ENCODE peak calls at places on chromosome 12, in nine cellular contexts. M, C, J, E, W, R, X, U and I are unnamed samples.

GRCh38 chr12:74539261-74539660 is 1.6 kb downstream of the ATXN7L3B start:
- DNase-seq in M (no peak), C (no peak), J (no peak), E (no peak), W (no peak), R (no peak), X (no peak), U (no peak), I (no peak)

GRCh38 chr12:28161697-28162096 is 28.6 kb upstream of the CCDC91 start:
- DNase-seq in M (no peak), C (no peak), J (no peak), E (no peak), W (no peak), R (no peak), X (no peak), U (no peak), I (no peak)

GRCh38 chr12:108611884-108612415 is 14.1 kb upstream of the TMEM119 start:
- DNase-seq in M (no peak), C (no peak), J (no peak), E (no peak), W (peak; percentile 73), R (peak; percentile 68), X (peak; percentile 91), U (no peak), I (no peak)

GRCh38 chr12:27164330-27165045 is 79.6 kb upstream of the STK38L start:
- DNase-seq in M (no peak), C (no peak), J (no peak), E (no peak), W (no peak), R (no peak), X (no peak), U (no peak), I (no peak)

GRCh38 chr12:90013409-90013808 is 304.8 kb upstream of the ATP2B1 start:
- DNase-seq in M (no peak), C (no peak), J (no peak), E (no peak), W (no peak), R (no peak), X (no peak), U (no peak), I (no peak)

GRCh38 chr12:10867381-10867780 is 16.7 kb downstream of the PRH1 start:
- DNase-seq in M (no peak), C (no peak), J (no peak), E (no peak), W (no peak), R (no peak), X (no peak), U (no peak), I (no peak)

GRCh38 chr12:118781692-118782091 is 199.6 kb upstream of the SRRM4 start:
- DNase-seq in M (no peak), C (no peak), J (no peak), E (no peak), W (no peak), R (no peak), X (no peak), U (no peak), I (no peak)

GRCh38 chr12:46386877-46387629 is 14.5 kb upstream of the SLC38A2 start:
- DNase-seq in M (no peak), C (peak; percentile 69), J (no peak), E (no peak), W (no peak), R (peak; percentile 31), X (peak; percentile 13), U (no peak), I (peak; percentile 56)

GRCh38 chr12:25585021-25585523 is 32.0 kb upstream of the LMNTD1 start:
- DNase-seq in M (no peak), C (no peak), J (no peak), E (no peak), W (peak; percentile 65), R (no peak), X (peak; percentile 80), U (peak; percentile 45), I (no peak)

GRCh38 chr12:25585662-25586061 is 32.6 kb upstream of the LMNTD1 start:
- DNase-seq in M (no peak), C (no peak), J (no peak), E (no peak), W (no peak), R (no peak), X (no peak), U (no peak), I (no peak)

GRCh38 chr12:25587346-25587745 is 34.3 kb upstream of the LMNTD1 start:
- DNase-seq in M (no peak), C (no peak), J (no peak), E (no peak), W (no peak), R (no peak), X (no peak), U (no peak), I (no peak)

GRCh38 chr12:25581067-25581466 is 28.0 kb upstream of the LMNTD1 start:
- DNase-seq in M (no peak), C (no peak), J (no peak), E (no peak), W (no peak), R (no peak), X (no peak), U (no peak), I (no peak)

GRCh38 chr12:25583545-25583944 is 30.5 kb upstream of the LMNTD1 start:
- DNase-seq in M (no peak), C (no peak), J (no peak), E (no peak), W (no peak), R (no peak), X (no peak), U (no peak), I (no peak)
- TF ChIP-seq CTCF in M (no peak), C (no peak), J (no peak), E (no peak), W (no peak), R (no peak), X (peak; percentile 15), U (peak; percentile 17), I (no peak)

GRCh38 chr12:105204916-105205315 is 31.1 kb downstream of the APPL2 start:
- DNase-seq in M (no peak), C (no peak), J (no peak), E (no peak), W (peak; percentile 80), R (no peak), X (peak; percentile 83), U (no peak), I (no peak)
- TF ChIP-seq CTCF in M (no peak), C (no peak), J (no peak), E (no peak), W (no peak), R (no peak), X (no peak), U (no peak), I (no peak)

GRCh38 chr12:127355061-127355820 is 911.7 kb upstream of the TMEM132C start:
- DNase-seq in M (no peak), C (no peak), J (no peak), E (no peak), W (no peak), R (no peak), X (peak; percentile 4), U (no peak), I (no peak)
- TF ChIP-seq CTCF in M (peak; percentile 17), C (peak; percentile 22), J (no peak), E (no peak), W (peak; percentile 80), R (no peak), X (peak; percentile 62), U (no peak), I (peak; percentile 33)

GRCh38 chr12:57851552-57852186 is 5.1 kb upstream of the CTDSP2 start:
- DNase-seq in M (no peak), C (no peak), J (no peak), E (no peak), W (no peak), R (no peak), X (no peak), U (no peak), I (no peak)

GRCh38 chr12:57852195-57852594 is 5.7 kb upstream of the CTDSP2 start:
- DNase-seq in M (no peak), C (no peak), J (peak; percentile 35), E (no peak), W (no peak), R (no peak), X (no peak), U (no peak), I (no peak)

GRCh38 chr12:57853864-57854556 is 7.5 kb upstream of the CTDSP2 start:
- DNase-seq in M (no peak), C (no peak), J (no peak), E (no peak), W (no peak), R (no peak), X (no peak), U (no peak), I (no peak)

GRCh38 chr12:57850924-57851323 is 4.4 kb upstream of the CTDSP2 start:
- DNase-seq in M (no peak), C (no peak), J (no peak), E (no peak), W (no peak), R (no peak), X (no peak), U (no peak), I (no peak)

GRCh38 chr12:57852620-57853509 is 6.3 kb upstream of the CTDSP2 start:
- DNase-seq in M (no peak), C (no peak), J (peak; percentile 39), E (no peak), W (no peak), R (no peak), X (no peak), U (peak; percentile 73), I (no peak)
- TF ChIP-seq CTCF in M (peak; percentile 9), C (no peak), J (no peak), E (no peak), W (no peak), R (no peak), X (no peak), U (peak; percentile 26), I (no peak)

DNA sequence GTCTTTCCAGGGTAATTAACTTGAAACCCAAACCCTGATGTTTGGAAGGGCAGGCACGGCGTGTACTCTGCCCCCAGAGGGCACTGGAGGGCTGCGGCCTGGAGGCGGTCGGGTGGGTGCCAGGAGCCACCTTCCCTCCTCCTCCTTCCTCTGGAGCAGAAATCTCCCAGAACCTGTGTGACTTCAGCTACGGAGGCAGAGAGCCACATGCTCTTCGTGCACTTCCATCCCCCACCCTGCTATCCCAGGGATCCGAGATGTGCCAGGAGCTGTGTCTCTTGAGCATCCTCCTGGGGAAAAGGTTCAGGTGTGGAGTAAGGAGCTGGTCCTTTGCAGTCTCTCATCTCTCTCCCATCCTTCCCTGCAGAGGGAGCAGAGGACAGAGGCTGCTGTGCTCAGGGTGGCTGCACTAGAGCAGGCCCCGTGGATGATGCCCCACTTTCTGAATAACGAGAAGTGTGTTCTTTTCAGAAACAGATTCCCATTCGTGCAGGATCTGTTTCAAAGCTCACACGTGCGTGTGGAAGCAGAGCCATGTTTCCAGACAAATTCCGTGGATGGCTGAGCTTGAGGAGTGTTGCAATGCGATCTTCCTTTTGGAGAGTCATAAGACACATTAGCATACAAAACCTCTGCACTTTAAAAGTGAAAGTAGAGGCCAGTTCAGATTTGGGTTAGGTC is 162.9 kb downstream of the ADGRD1 start:
- DNase-seq in M (no peak), C (no peak), J (no peak), E (no peak), W (no peak), R (no peak), X (no peak), U (no peak), I (no peak)
- TF ChIP-seq CTCF in M (no peak), C (peak; percentile 44), J (no peak), E (no peak), W (no peak), R (no peak), X (no peak), U (no peak), I (peak; percentile 41)